ENCODE peak calls at places on chromosomes 2 and 18, in seven cellular contexts. One of them, this sample, is unnamed.

GRCh38 chr2:149573760-149574159 is 13.8 kb downstream of the MMADHC start:
- DNase-seq in neural progenitor cell: no peak
- DNase-seq in GM23338: no peak
- DNase-seq in astrocyte: no peak
- DNase-seq in PC-9: no peak
- DNase-seq in GM23248: peak; percentile 49
- DNase-seq in HCT116: no peak
- DNase-seq in this sample: no peak

GRCh38 chr2:3814846-3815245 is 111.5 kb downstream of the DCDC2C start:
- DNase-seq in neural progenitor cell: peak; percentile 58
- DNase-seq in GM23338: no peak
- DNase-seq in astrocyte: no peak
- DNase-seq in PC-9: no peak
- DNase-seq in GM23248: no peak
- DNase-seq in HCT116: no peak
- DNase-seq in this sample: no peak

GRCh38 chr2:146477383-146477782 is 1367.4 kb upstream of the ACVR2A start:
- DNase-seq in neural progenitor cell: no peak
- DNase-seq in GM23338: no peak
- DNase-seq in astrocyte: peak; percentile 12
- DNase-seq in PC-9: no peak
- DNase-seq in GM23248: no peak
- DNase-seq in HCT116: no peak
- DNase-seq in this sample: no peak

GRCh38 chr2:47226124-47227040 is 71.3 kb upstream of the STPG4 start:
- DNase-seq in neural progenitor cell: no peak
- DNase-seq in GM23338: no peak
- DNase-seq in astrocyte: no peak
- DNase-seq in PC-9: no peak
- DNase-seq in GM23248: no peak
- DNase-seq in HCT116: no peak
- DNase-seq in this sample: no peak

GRCh38 chr2:122680662-122681061 is 925.2 kb downstream of the TSN start:
- DNase-seq in neural progenitor cell: no peak
- DNase-seq in GM23338: no peak
- DNase-seq in astrocyte: no peak
- DNase-seq in PC-9: no peak
- DNase-seq in GM23248: no peak
- DNase-seq in HCT116: no peak
- DNase-seq in this sample: no peak

GRCh38 chr2:141399270-141399669 is 731.5 kb downstream of the LRP1B start:
- DNase-seq in neural progenitor cell: peak; percentile 43
- DNase-seq in GM23338: peak; percentile 70
- DNase-seq in astrocyte: no peak
- DNase-seq in PC-9: no peak
- DNase-seq in GM23248: no peak
- DNase-seq in HCT116: no peak
- DNase-seq in this sample: no peak

GRCh38 chr18:28039078-28039477 is 137.9 kb downstream of the CDH2 start:
- DNase-seq in neural progenitor cell: no peak
- DNase-seq in GM23338: no peak
- DNase-seq in astrocyte: peak; percentile 74
- DNase-seq in PC-9: no peak
- DNase-seq in GM23248: no peak
- DNase-seq in HCT116: no peak
- DNase-seq in this sample: peak; percentile 6

GRCh38 chr2:231996797-231997555 is 35.5 kb downstream of the DIS3L2 start:
- DNase-seq in neural progenitor cell: no peak
- DNase-seq in GM23338: no peak
- DNase-seq in astrocyte: no peak
- DNase-seq in PC-9: no peak
- DNase-seq in GM23248: no peak
- DNase-seq in HCT116: no peak
- DNase-seq in this sample: no peak

GRCh38 chr2:14348247-14348646 is 284.3 kb upstream of the LRATD1 start:
- DNase-seq in neural progenitor cell: no peak
- DNase-seq in GM23338: no peak
- DNase-seq in astrocyte: no peak
- DNase-seq in PC-9: no peak
- DNase-seq in GM23248: peak; percentile 10
- DNase-seq in HCT116: no peak
- DNase-seq in this sample: no peak

GRCh38 chr2:235666240-235666781 is 172.5 kb downstream of the AGAP1 start:
- DNase-seq in neural progenitor cell: peak; percentile 80
- DNase-seq in GM23338: peak; percentile 90
- DNase-seq in astrocyte: peak; percentile 95
- DNase-seq in PC-9: peak; percentile 62
- DNase-seq in GM23248: peak; percentile 79
- DNase-seq in HCT116: peak; percentile 86
- DNase-seq in this sample: peak; percentile 85

GRCh38 chr2:110866036-110866435 is 133.7 kb downstream of the ACOXL start:
- DNase-seq in neural progenitor cell: no peak
- DNase-seq in GM23338: no peak
- DNase-seq in astrocyte: no peak
- DNase-seq in PC-9: no peak
- DNase-seq in GM23248: no peak
- DNase-seq in HCT116: no peak
- DNase-seq in this sample: no peak

GRCh38 chr18:67132919-67133318 is 383.6 kb downstream of the DSEL start:
- DNase-seq in neural progenitor cell: no peak
- DNase-seq in GM23338: no peak
- DNase-seq in astrocyte: no peak
- DNase-seq in PC-9: no peak
- DNase-seq in GM23248: no peak
- DNase-seq in HCT116: no peak
- DNase-seq in this sample: no peak

GRCh38 chr2:241157841-241158545 is 7.7 kb downstream of the PPP1R7 start:
- DNase-seq in neural progenitor cell: no peak
- DNase-seq in GM23338: no peak
- DNase-seq in astrocyte: peak; percentile 25
- DNase-seq in PC-9: no peak
- DNase-seq in GM23248: peak; percentile 68
- DNase-seq in HCT116: no peak
- DNase-seq in this sample: no peak

GRCh38 chr2:26988165-26988879 is 17.9 kb downstream of the MAPRE3 start:
- DNase-seq in neural progenitor cell: no peak
- DNase-seq in GM23338: no peak
- DNase-seq in astrocyte: peak; percentile 92
- DNase-seq in PC-9: no peak
- DNase-seq in GM23248: peak; percentile 85
- DNase-seq in HCT116: no peak
- DNase-seq in this sample: peak; percentile 66

GRCh38 chr2:102111823-102112222 is 30.7 kb upstream of the IL1R1 start:
- DNase-seq in neural progenitor cell: peak; percentile 49
- DNase-seq in GM23338: peak; percentile 46
- DNase-seq in astrocyte: peak; percentile 53
- DNase-seq in PC-9: no peak
- DNase-seq in GM23248: no peak
- DNase-seq in HCT116: no peak
- DNase-seq in this sample: no peak

GRCh38 chr2:102109016-102109415 is 33.5 kb upstream of the IL1R1 start:
- DNase-seq in neural progenitor cell: no peak
- DNase-seq in GM23338: no peak
- DNase-seq in astrocyte: no peak
- DNase-seq in PC-9: no peak
- DNase-seq in GM23248: peak; percentile 38
- DNase-seq in HCT116: no peak
- DNase-seq in this sample: no peak

GRCh38 chr2:102112271-102112670 is 30.3 kb upstream of the IL1R1 start:
- DNase-seq in neural progenitor cell: no peak
- DNase-seq in GM23338: peak; percentile 31
- DNase-seq in astrocyte: no peak
- DNase-seq in PC-9: no peak
- DNase-seq in GM23248: no peak
- DNase-seq in HCT116: no peak
- DNase-seq in this sample: peak; percentile 17

GRCh38 chr2:102110596-102111334 is 31.8 kb upstream of the IL1R1 start:
- DNase-seq in neural progenitor cell: no peak
- DNase-seq in GM23338: no peak
- DNase-seq in astrocyte: no peak
- DNase-seq in PC-9: no peak
- DNase-seq in GM23248: peak; percentile 61
- DNase-seq in HCT116: no peak
- DNase-seq in this sample: no peak

DNA sequence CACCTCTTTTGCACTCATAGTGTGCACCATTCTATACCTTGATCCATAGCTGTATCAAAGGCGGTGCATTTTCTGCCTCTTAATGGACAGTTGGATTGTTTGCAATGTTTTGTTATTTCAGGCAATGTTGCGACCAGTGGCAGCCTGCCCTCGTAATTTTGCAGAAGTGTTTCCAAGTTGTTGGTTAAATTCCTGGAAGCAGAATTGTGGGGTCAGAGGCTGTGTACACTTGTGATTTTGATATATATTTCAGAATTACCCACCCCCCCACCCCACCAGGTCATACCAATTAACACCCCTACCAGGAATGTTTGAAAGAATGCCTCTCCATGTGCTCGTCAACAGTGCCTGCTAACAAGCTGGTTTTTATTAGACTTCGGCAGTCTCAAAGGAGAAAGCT is 32.4 kb upstream of the IL1R1 start:
- DNase-seq in neural progenitor cell: no peak
- DNase-seq in GM23338: no peak
- DNase-seq in astrocyte: no peak
- DNase-seq in PC-9: no peak
- DNase-seq in GM23248: no peak
- DNase-seq in HCT116: no peak
- DNase-seq in this sample: no peak
- H3K79me2 ChIP-seq in neural progenitor cell: no peaks in the 10 kb centered on the region
- H3K79me2 ChIP-seq in GM23338: no peaks in the 10 kb centered on the region
- H3K79me2 ChIP-seq in astrocyte: no peaks in the 10 kb centered on the region
- H3K79me2 ChIP-seq in PC-9: no peaks in the 10 kb centered on the region
- H3K79me2 ChIP-seq in GM23248: peaks cover 95% of the 10 kb centered on the region
- H3K79me2 ChIP-seq in HCT116: no peaks in the 10 kb centered on the region
- H3K79me2 ChIP-seq in this sample: no peaks in the 10 kb centered on the region

DNA sequence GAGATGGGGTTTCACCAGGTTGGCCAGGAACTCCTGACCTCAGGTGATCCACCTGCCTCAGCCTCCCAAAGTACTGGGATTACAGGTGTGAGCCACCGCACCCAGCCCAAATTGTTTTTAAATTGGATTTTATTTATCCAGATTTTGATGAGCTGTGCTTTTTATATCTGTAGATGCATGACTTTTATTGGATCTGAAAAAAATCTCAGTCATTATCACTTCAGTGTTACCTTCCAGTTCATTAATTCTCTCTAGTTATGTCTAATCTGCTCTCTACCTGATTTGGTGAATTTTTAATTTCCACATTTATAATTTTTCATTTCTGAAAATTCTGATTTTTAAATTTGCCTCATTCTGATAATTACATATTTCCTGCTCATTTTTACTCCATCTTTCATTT is 13.5 kb downstream of the AGFG1 start:
- DNase-seq in neural progenitor cell: no peak
- DNase-seq in GM23338: no peak
- DNase-seq in astrocyte: no peak
- DNase-seq in PC-9: no peak
- DNase-seq in GM23248: no peak
- DNase-seq in HCT116: no peak
- DNase-seq in this sample: no peak
- H4K20me1 ChIP-seq in neural progenitor cell: peaks cover 22% of the 10 kb centered on the region
- H4K20me1 ChIP-seq in GM23338: peaks cover 53% of the 10 kb centered on the region
- H4K20me1 ChIP-seq in astrocyte: peaks cover 91% of the 10 kb centered on the region
- H4K20me1 ChIP-seq in PC-9: peaks cover 48% of the 10 kb centered on the region
- H4K20me1 ChIP-seq in GM23248: peaks cover 50% of the 10 kb centered on the region
- H4K20me1 ChIP-seq in HCT116: peaks cover 11% of the 10 kb centered on the region
- H4K20me1 ChIP-seq in this sample: peaks cover 62% of the 10 kb centered on the region

DNA sequence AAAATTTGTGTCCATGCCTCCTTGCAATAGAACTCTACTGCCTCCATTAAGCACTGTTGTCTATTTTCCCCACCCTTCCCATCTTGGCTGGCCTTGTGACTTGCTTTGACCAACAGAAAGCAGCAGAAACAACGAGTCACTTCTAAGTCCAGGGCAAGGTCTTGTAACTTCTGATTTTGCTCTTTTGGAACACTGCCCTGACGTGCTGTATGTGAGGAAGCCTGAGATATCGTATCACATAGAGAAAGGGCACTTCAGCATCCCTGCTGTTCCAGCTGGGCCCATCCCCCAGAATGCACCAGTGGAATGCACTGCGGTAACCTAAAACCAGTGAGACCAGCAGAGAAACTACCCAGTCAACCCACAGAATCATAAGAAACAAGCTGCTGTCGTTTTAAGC is 28.1 kb downstream of the NCKAP1 start:
- DNase-seq in neural progenitor cell: peak; percentile 65
- DNase-seq in GM23338: peak; percentile 86
- DNase-seq in astrocyte: peak; percentile 60
- DNase-seq in PC-9: no peak
- DNase-seq in GM23248: peak; percentile 19
- DNase-seq in HCT116: peak; percentile 28
- DNase-seq in this sample: peak; percentile 23
- H3K79me2 ChIP-seq in neural progenitor cell: peaks cover 100% of the 10 kb centered on the region
- H3K79me2 ChIP-seq in GM23338: peaks cover 98% of the 10 kb centered on the region
- H3K79me2 ChIP-seq in astrocyte: peaks cover 100% of the 10 kb centered on the region
- H3K79me2 ChIP-seq in PC-9: peaks cover 100% of the 10 kb centered on the region
- H3K79me2 ChIP-seq in GM23248: peaks cover 100% of the 10 kb centered on the region
- H3K79me2 ChIP-seq in HCT116: peaks cover 97% of the 10 kb centered on the region
- H3K79me2 ChIP-seq in this sample: peaks cover 99% of the 10 kb centered on the region

GRCh38 chr18:48948112-48949050 is 2.4 kb downstream of the SMAD7 start:
- DNase-seq in neural progenitor cell: peak; percentile 88
- DNase-seq in GM23338: peak; percentile 69
- DNase-seq in astrocyte: peak; percentile 73
- DNase-seq in PC-9: peak; percentile 49
- DNase-seq in GM23248: peak; percentile 73
- DNase-seq in HCT116: no peak
- DNase-seq in this sample: peak; percentile 94

GRCh38 chr18:48950536-48951447 is at the start of gene SMAD7:
- DNase-seq in neural progenitor cell: no peak
- DNase-seq in GM23338: no peak
- DNase-seq in astrocyte: no peak
- DNase-seq in PC-9: no peak
- DNase-seq in GM23248: peak; percentile 64
- DNase-seq in HCT116: no peak
- DNase-seq in this sample: peak; percentile 90

GRCh38 chr18:48949606-48950535 is 894 bp downstream of the SMAD7 start:
- DNase-seq in neural progenitor cell: peak; percentile 81
- DNase-seq in GM23338: peak; percentile 90
- DNase-seq in astrocyte: no peak
- DNase-seq in PC-9: peak; percentile 36
- DNase-seq in GM23248: peak; percentile 74
- DNase-seq in HCT116: no peak
- DNase-seq in this sample: peak; percentile 83

GRCh38 chr18:48947583-48947982 is 3.2 kb downstream of the SMAD7 start:
- DNase-seq in neural progenitor cell: no peak
- DNase-seq in GM23338: no peak
- DNase-seq in astrocyte: no peak
- DNase-seq in PC-9: no peak
- DNase-seq in GM23248: peak; percentile 71
- DNase-seq in HCT116: no peak
- DNase-seq in this sample: peak; percentile 91

DNA sequence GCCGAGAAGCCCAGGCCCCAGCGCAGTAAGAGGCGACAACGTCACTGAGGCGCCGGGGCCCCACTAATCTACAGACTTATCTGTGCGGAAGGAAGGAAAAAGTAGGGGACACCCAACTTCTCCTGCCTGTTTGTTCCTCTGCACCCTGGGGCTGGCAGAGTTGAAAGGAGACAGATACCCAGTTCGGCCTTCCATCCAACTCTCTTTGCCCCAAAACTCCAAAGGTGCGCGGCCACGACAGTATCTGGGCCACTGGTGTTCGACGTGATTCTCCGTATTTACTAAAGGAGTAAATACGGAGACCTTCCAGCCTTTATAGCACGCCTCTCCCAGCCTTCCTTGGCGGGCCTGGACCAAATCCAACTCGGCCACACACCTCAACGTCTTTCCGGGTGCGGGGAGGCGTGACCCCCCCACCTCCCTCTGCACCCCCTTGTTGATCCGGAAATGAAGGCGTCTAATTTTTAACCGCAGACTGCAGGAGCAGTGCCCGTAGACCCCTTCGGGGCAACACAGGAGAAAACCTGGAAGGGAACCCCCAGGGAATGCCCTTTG is 1.6 kb downstream of the SMAD7 start:
- DNase-seq in neural progenitor cell: peak; percentile 47
- DNase-seq in GM23338: no peak
- DNase-seq in astrocyte: no peak
- DNase-seq in PC-9: no peak
- DNase-seq in GM23248: peak; percentile 67
- DNase-seq in HCT116: no peak
- DNase-seq in this sample: peak; percentile 81
- H4K20me1 ChIP-seq in neural progenitor cell: peaks cover 36% of the 10 kb centered on the region
- H4K20me1 ChIP-seq in GM23338: peaks cover 56% of the 10 kb centered on the region
- H4K20me1 ChIP-seq in astrocyte: peaks cover 69% of the 10 kb centered on the region
- H4K20me1 ChIP-seq in PC-9: peaks cover 52% of the 10 kb centered on the region
- H4K20me1 ChIP-seq in GM23248: peaks cover 9% of the 10 kb centered on the region
- H4K20me1 ChIP-seq in HCT116: no peaks in the 10 kb centered on the region
- H4K20me1 ChIP-seq in this sample: peaks cover 58% of the 10 kb centered on the region

This sample was measured in osteoblast.